ENCODE peak calls at places on chromosomes 6 and 20, in four cellular contexts. One of them, this sample, is unnamed.

GRCh38 chr6:25342784-25343183 is 63.6 kb downstream of the CARMIL1 start:
- DNase-seq in transverse colon: no peak
- DNase-seq in RPMI8226: no peak
- DNase-seq in HuH-7.5: no peak
- DNase-seq in this sample: peak; percentile 46

GRCh38 chr6:25053875-25054371 is 118.2 kb upstream of the RIPOR2 start:
- DNase-seq in RPMI8226: no peak
- DNase-seq in HuH-7.5: no peak
- DNase-seq in transverse colon: no peak
- DNase-seq in this sample: no peak

GRCh38 chr6:123913858-123914257 is 110.2 kb downstream of the NKAIN2 start:
- DNase-seq in RPMI8226: no peak
- DNase-seq in transverse colon: no peak
- DNase-seq in HuH-7.5: no peak
- DNase-seq in this sample: no peak

GRCh38 chr6:56906752-56907151 is 48.2 kb upstream of the BEND6 start:
- DNase-seq in RPMI8226: no peak
- DNase-seq in transverse colon: no peak
- DNase-seq in HuH-7.5: no peak
- DNase-seq in this sample: no peak

GRCh38 chr20:64188682-64189529 is 24.7 kb downstream of the MYT1 start:
- DNase-seq in RPMI8226: peak; percentile 21
- DNase-seq in HuH-7.5: peak; percentile 69
- DNase-seq in transverse colon: peak; percentile 12
- DNase-seq in this sample: no peak

GRCh38 chr6:85416049-85416448 is 33.8 kb upstream of the NT5E start:
- DNase-seq in transverse colon: no peak
- DNase-seq in HuH-7.5: no peak
- DNase-seq in RPMI8226: no peak
- DNase-seq in this sample: no peak

GRCh38 chr20:31606928-31607639 is 2.0 kb downstream of the ID1 start:
- DNase-seq in HuH-7.5: peak; percentile 95
- DNase-seq in transverse colon: peak; percentile 55
- DNase-seq in RPMI8226: no peak
- DNase-seq in this sample: peak; percentile 32

GRCh38 chr20:25470045-25470444 is 62.6 kb downstream of the GINS1 start:
- DNase-seq in HuH-7.5: peak; percentile 67
- DNase-seq in RPMI8226: peak; percentile 88
- DNase-seq in transverse colon: peak; percentile 49
- DNase-seq in this sample: peak; percentile 49